ENCODE peak calls at places on chromosomes 11 and 22, in ten cellular contexts. One of them, this sample, is unnamed.

GRCh38 chr11:2574043-2574552 is 125.7 kb downstream of the KCNQ1OT1 start:
- DNase-seq in thoracic aorta: no peak
- DNase-seq in keratinocyte: no peak
- DNase-seq in amniotic epithelial cell: no peak
- DNase-seq in iPS DF 6.9: no peak
- DNase-seq in mesenteric fat pad: peak; percentile 82
- DNase-seq in osteocyte: no peak
- DNase-seq in SW 1271: no peak
- DNase-seq in kidney: peak; percentile 63
- DNase-seq in stimulated activated CD8-positive, alpha-beta memory T cell treated with anti-CD3 and anti-CD28 coated beads, Interleukin-4, amount 100 ng/mL, for 1 hour: no peak
- DNase-seq in this sample: peak; percentile 4

GRCh38 chr11:128714121-128714520 is 20.2 kb downstream of the FLI1 start:
- DNase-seq in thoracic aorta: no peak
- DNase-seq in keratinocyte: no peak
- DNase-seq in amniotic epithelial cell: peak; percentile 39
- DNase-seq in iPS DF 6.9: no peak
- DNase-seq in mesenteric fat pad: no peak
- DNase-seq in osteocyte: no peak
- DNase-seq in SW 1271: no peak
- DNase-seq in kidney: no peak
- DNase-seq in stimulated activated CD8-positive, alpha-beta memory T cell treated with anti-CD3 and anti-CD28 coated beads, Interleukin-4, amount 100 ng/mL, for 1 hour: no peak
- DNase-seq in this sample: no peak

GRCh38 chr22:45516923-45517675 is 14.4 kb downstream of the FBLN1 start:
- DNase-seq in thoracic aorta: no peak
- DNase-seq in keratinocyte: no peak
- DNase-seq in amniotic epithelial cell: peak; percentile 93
- DNase-seq in iPS DF 6.9: no peak
- DNase-seq in mesenteric fat pad: no peak
- DNase-seq in osteocyte: no peak
- DNase-seq in SW 1271: no peak
- DNase-seq in kidney: no peak
- DNase-seq in stimulated activated CD8-positive, alpha-beta memory T cell treated with anti-CD3 and anti-CD28 coated beads, Interleukin-4, amount 100 ng/mL, for 1 hour: no peak
- DNase-seq in this sample: no peak

GRCh38 chr22:46878549-46878948 is 116.1 kb downstream of the TBC1D22A start:
- DNase-seq in thoracic aorta: no peak
- DNase-seq in keratinocyte: no peak
- DNase-seq in amniotic epithelial cell: peak; percentile 69
- DNase-seq in iPS DF 6.9: no peak
- DNase-seq in mesenteric fat pad: no peak
- DNase-seq in osteocyte: no peak
- DNase-seq in SW 1271: no peak
- DNase-seq in kidney: no peak
- DNase-seq in stimulated activated CD8-positive, alpha-beta memory T cell treated with anti-CD3 and anti-CD28 coated beads, Interleukin-4, amount 100 ng/mL, for 1 hour: no peak
- DNase-seq in this sample: no peak

GRCh38 chr11:8577791-8578581 is 16.0 kb downstream of the STK33 start:
- DNase-seq in thoracic aorta: no peak
- DNase-seq in keratinocyte: no peak
- DNase-seq in amniotic epithelial cell: peak; percentile 26
- DNase-seq in iPS DF 6.9: no peak
- DNase-seq in mesenteric fat pad: no peak
- DNase-seq in osteocyte: no peak
- DNase-seq in SW 1271: no peak
- DNase-seq in kidney: no peak
- DNase-seq in stimulated activated CD8-positive, alpha-beta memory T cell treated with anti-CD3 and anti-CD28 coated beads, Interleukin-4, amount 100 ng/mL, for 1 hour: no peak
- DNase-seq in this sample: no peak

GRCh38 chr11:133503776-133504175 is 28.5 kb downstream of the OPCML start:
- DNase-seq in thoracic aorta: no peak
- DNase-seq in keratinocyte: no peak
- DNase-seq in amniotic epithelial cell: no peak
- DNase-seq in iPS DF 6.9: no peak
- DNase-seq in mesenteric fat pad: no peak
- DNase-seq in osteocyte: no peak
- DNase-seq in SW 1271: no peak
- DNase-seq in kidney: no peak
- DNase-seq in stimulated activated CD8-positive, alpha-beta memory T cell treated with anti-CD3 and anti-CD28 coated beads, Interleukin-4, amount 100 ng/mL, for 1 hour: no peak
- DNase-seq in this sample: no peak

GRCh38 chr22:46280999-46281623 is 13.3 kb downstream of the TTC38 start:
- DNase-seq in thoracic aorta: no peak
- DNase-seq in keratinocyte: no peak
- DNase-seq in amniotic epithelial cell: no peak
- DNase-seq in iPS DF 6.9: no peak
- DNase-seq in mesenteric fat pad: no peak
- DNase-seq in osteocyte: no peak
- DNase-seq in SW 1271: no peak
- DNase-seq in kidney: no peak
- DNase-seq in stimulated activated CD8-positive, alpha-beta memory T cell treated with anti-CD3 and anti-CD28 coated beads, Interleukin-4, amount 100 ng/mL, for 1 hour: no peak
- DNase-seq in this sample: no peak

GRCh38 chr11:316891-317291 is 3.1 kb downstream of the IFITM1 start:
- DNase-seq in thoracic aorta: no peak
- DNase-seq in keratinocyte: no peak
- DNase-seq in amniotic epithelial cell: no peak
- DNase-seq in iPS DF 6.9: no peak
- DNase-seq in mesenteric fat pad: no peak
- DNase-seq in osteocyte: no peak
- DNase-seq in SW 1271: no peak
- DNase-seq in kidney: no peak
- DNase-seq in stimulated activated CD8-positive, alpha-beta memory T cell treated with anti-CD3 and anti-CD28 coated beads, Interleukin-4, amount 100 ng/mL, for 1 hour: no peak
- DNase-seq in this sample: no peak

GRCh38 chr11:110131386-110132123 is 38.4 kb downstream of the ZC3H12C start:
- DNase-seq in thoracic aorta: no peak
- DNase-seq in keratinocyte: peak; percentile 35
- DNase-seq in amniotic epithelial cell: no peak
- DNase-seq in iPS DF 6.9: no peak
- DNase-seq in mesenteric fat pad: no peak
- DNase-seq in osteocyte: no peak
- DNase-seq in SW 1271: no peak
- DNase-seq in kidney: no peak
- DNase-seq in stimulated activated CD8-positive, alpha-beta memory T cell treated with anti-CD3 and anti-CD28 coated beads, Interleukin-4, amount 100 ng/mL, for 1 hour: no peak
- DNase-seq in this sample: no peak

GRCh38 chr11:13140028-13140870 is 131.1 kb downstream of the RASSF10 start:
- DNase-seq in thoracic aorta: no peak
- DNase-seq in keratinocyte: no peak
- DNase-seq in amniotic epithelial cell: peak; percentile 44
- DNase-seq in iPS DF 6.9: no peak
- DNase-seq in mesenteric fat pad: no peak
- DNase-seq in osteocyte: no peak
- DNase-seq in SW 1271: no peak
- DNase-seq in kidney: peak; percentile 75
- DNase-seq in stimulated activated CD8-positive, alpha-beta memory T cell treated with anti-CD3 and anti-CD28 coated beads, Interleukin-4, amount 100 ng/mL, for 1 hour: no peak
- DNase-seq in this sample: no peak

GRCh38 chr11:114441921-114442320 is 2.7 kb downstream of the REXO2 start:
- DNase-seq in thoracic aorta: no peak
- DNase-seq in keratinocyte: no peak
- DNase-seq in amniotic epithelial cell: no peak
- DNase-seq in iPS DF 6.9: no peak
- DNase-seq in mesenteric fat pad: no peak
- DNase-seq in osteocyte: no peak
- DNase-seq in SW 1271: no peak
- DNase-seq in kidney: no peak
- DNase-seq in stimulated activated CD8-positive, alpha-beta memory T cell treated with anti-CD3 and anti-CD28 coated beads, Interleukin-4, amount 100 ng/mL, for 1 hour: no peak
- DNase-seq in this sample: no peak

GRCh38 chr11:61486779-61487178 is 21.8 kb upstream of the LRRC10B start:
- DNase-seq in thoracic aorta: no peak
- DNase-seq in keratinocyte: no peak
- DNase-seq in amniotic epithelial cell: no peak
- DNase-seq in iPS DF 6.9: no peak
- DNase-seq in mesenteric fat pad: no peak
- DNase-seq in osteocyte: no peak
- DNase-seq in SW 1271: no peak
- DNase-seq in kidney: no peak
- DNase-seq in stimulated activated CD8-positive, alpha-beta memory T cell treated with anti-CD3 and anti-CD28 coated beads, Interleukin-4, amount 100 ng/mL, for 1 hour: no peak
- DNase-seq in this sample: no peak

GRCh38 chr11:2587976-2588748 is 111.6 kb downstream of the KCNQ1OT1 start:
- DNase-seq in thoracic aorta: no peak
- DNase-seq in keratinocyte: no peak
- DNase-seq in amniotic epithelial cell: no peak
- DNase-seq in iPS DF 6.9: no peak
- DNase-seq in mesenteric fat pad: no peak
- DNase-seq in osteocyte: peak; percentile 75
- DNase-seq in SW 1271: no peak
- DNase-seq in kidney: peak; percentile 68
- DNase-seq in stimulated activated CD8-positive, alpha-beta memory T cell treated with anti-CD3 and anti-CD28 coated beads, Interleukin-4, amount 100 ng/mL, for 1 hour: no peak
- DNase-seq in this sample: no peak

GRCh38 chr11:126479178-126479930 is 123.9 kb downstream of the ST3GAL4 start:
- DNase-seq in thoracic aorta: no peak
- DNase-seq in keratinocyte: no peak
- DNase-seq in amniotic epithelial cell: no peak
- DNase-seq in iPS DF 6.9: no peak
- DNase-seq in mesenteric fat pad: no peak
- DNase-seq in osteocyte: no peak
- DNase-seq in SW 1271: no peak
- DNase-seq in kidney: peak; percentile 49
- DNase-seq in stimulated activated CD8-positive, alpha-beta memory T cell treated with anti-CD3 and anti-CD28 coated beads, Interleukin-4, amount 100 ng/mL, for 1 hour: no peak
- DNase-seq in this sample: no peak

GRCh38 chr11:843818-844692 is 1.4 kb downstream of the TSPAN4 start:
- DNase-seq in thoracic aorta: peak; percentile 83
- DNase-seq in keratinocyte: no peak
- DNase-seq in amniotic epithelial cell: peak; percentile 90
- DNase-seq in iPS DF 6.9: no peak
- DNase-seq in mesenteric fat pad: peak; percentile 97
- DNase-seq in osteocyte: peak; percentile 95
- DNase-seq in SW 1271: peak; percentile 88
- DNase-seq in kidney: peak; percentile 98
- DNase-seq in stimulated activated CD8-positive, alpha-beta memory T cell treated with anti-CD3 and anti-CD28 coated beads, Interleukin-4, amount 100 ng/mL, for 1 hour: no peak
- DNase-seq in this sample: peak; percentile 96

GRCh38 chr11:120660024-120660565 is 148.5 kb downstream of the GRIK4 start:
- DNase-seq in thoracic aorta: no peak
- DNase-seq in keratinocyte: no peak
- DNase-seq in amniotic epithelial cell: peak; percentile 5
- DNase-seq in iPS DF 6.9: peak; percentile 43
- DNase-seq in mesenteric fat pad: peak; percentile 77
- DNase-seq in osteocyte: no peak
- DNase-seq in SW 1271: no peak
- DNase-seq in kidney: no peak
- DNase-seq in stimulated activated CD8-positive, alpha-beta memory T cell treated with anti-CD3 and anti-CD28 coated beads, Interleukin-4, amount 100 ng/mL, for 1 hour: no peak
- DNase-seq in this sample: no peak

GRCh38 chr11:79438631-79439429 is 2.0 kb downstream of the TENM4 start:
- DNase-seq in thoracic aorta: no peak
- DNase-seq in keratinocyte: no peak
- DNase-seq in amniotic epithelial cell: peak; percentile 51
- DNase-seq in iPS DF 6.9: no peak
- DNase-seq in mesenteric fat pad: no peak
- DNase-seq in osteocyte: no peak
- DNase-seq in SW 1271: no peak
- DNase-seq in kidney: no peak
- DNase-seq in stimulated activated CD8-positive, alpha-beta memory T cell treated with anti-CD3 and anti-CD28 coated beads, Interleukin-4, amount 100 ng/mL, for 1 hour: no peak
- DNase-seq in this sample: peak; percentile 64

GRCh38 chr22:47195676-47196492 is 433.4 kb downstream of the TBC1D22A start:
- DNase-seq in thoracic aorta: no peak
- DNase-seq in keratinocyte: no peak
- DNase-seq in amniotic epithelial cell: no peak
- DNase-seq in iPS DF 6.9: no peak
- DNase-seq in mesenteric fat pad: peak; percentile 87
- DNase-seq in osteocyte: peak; percentile 81
- DNase-seq in SW 1271: no peak
- DNase-seq in kidney: peak; percentile 62
- DNase-seq in stimulated activated CD8-positive, alpha-beta memory T cell treated with anti-CD3 and anti-CD28 coated beads, Interleukin-4, amount 100 ng/mL, for 1 hour: no peak
- DNase-seq in this sample: no peak

GRCh38 chr22:28329582-28330073 is 350.0 kb downstream of the TTC28 start:
- DNase-seq in thoracic aorta: no peak
- DNase-seq in keratinocyte: no peak
- DNase-seq in amniotic epithelial cell: peak; percentile 86
- DNase-seq in iPS DF 6.9: no peak
- DNase-seq in mesenteric fat pad: no peak
- DNase-seq in osteocyte: no peak
- DNase-seq in SW 1271: no peak
- DNase-seq in kidney: no peak
- DNase-seq in stimulated activated CD8-positive, alpha-beta memory T cell treated with anti-CD3 and anti-CD28 coated beads, Interleukin-4, amount 100 ng/mL, for 1 hour: no peak
- DNase-seq in this sample: no peak

GRCh38 chr11:128790200-128790599 is 76.9 kb downstream of the KCNJ1 start:
- DNase-seq in thoracic aorta: no peak
- DNase-seq in keratinocyte: no peak
- DNase-seq in amniotic epithelial cell: peak; percentile 38
- DNase-seq in iPS DF 6.9: no peak
- DNase-seq in mesenteric fat pad: no peak
- DNase-seq in osteocyte: no peak
- DNase-seq in SW 1271: no peak
- DNase-seq in kidney: peak; percentile 89
- DNase-seq in stimulated activated CD8-positive, alpha-beta memory T cell treated with anti-CD3 and anti-CD28 coated beads, Interleukin-4, amount 100 ng/mL, for 1 hour: no peak
- DNase-seq in this sample: no peak

GRCh38 chr22:47299879-47300697 is 537.6 kb downstream of the TBC1D22A start:
- DNase-seq in thoracic aorta: no peak
- DNase-seq in keratinocyte: no peak
- DNase-seq in amniotic epithelial cell: no peak
- DNase-seq in iPS DF 6.9: no peak
- DNase-seq in mesenteric fat pad: peak; percentile 68
- DNase-seq in osteocyte: peak; percentile 82
- DNase-seq in SW 1271: no peak
- DNase-seq in kidney: no peak
- DNase-seq in stimulated activated CD8-positive, alpha-beta memory T cell treated with anti-CD3 and anti-CD28 coated beads, Interleukin-4, amount 100 ng/mL, for 1 hour: no peak
- DNase-seq in this sample: peak; percentile 33

GRCh38 chr11:8934735-8935478 is 2.2 kb upstream of the C11orf16 start:
- DNase-seq in thoracic aorta: no peak
- DNase-seq in keratinocyte: no peak
- DNase-seq in amniotic epithelial cell: peak; percentile 95
- DNase-seq in iPS DF 6.9: no peak
- DNase-seq in mesenteric fat pad: no peak
- DNase-seq in osteocyte: no peak
- DNase-seq in SW 1271: no peak
- DNase-seq in kidney: no peak
- DNase-seq in stimulated activated CD8-positive, alpha-beta memory T cell treated with anti-CD3 and anti-CD28 coated beads, Interleukin-4, amount 100 ng/mL, for 1 hour: no peak
- DNase-seq in this sample: no peak

GRCh38 chr11:61162092-61162935 is 1.1 kb upstream of the VPS37C start:
- DNase-seq in thoracic aorta: no peak
- DNase-seq in keratinocyte: peak; percentile 57
- DNase-seq in amniotic epithelial cell: peak; percentile 35
- DNase-seq in iPS DF 6.9: no peak
- DNase-seq in mesenteric fat pad: peak; percentile 22
- DNase-seq in osteocyte: no peak
- DNase-seq in SW 1271: no peak
- DNase-seq in kidney: no peak
- DNase-seq in stimulated activated CD8-positive, alpha-beta memory T cell treated with anti-CD3 and anti-CD28 coated beads, Interleukin-4, amount 100 ng/mL, for 1 hour: no peak
- DNase-seq in this sample: no peak